ENCODE peak calls at places on chromosome 17, in six cellular contexts. One of them, this sample, is unnamed.

GRCh38 chr17:81398170-81398854 is 3.1 kb downstream of the BAHCC1 start:
- DNase-seq in stimulated activated CD4-positive, alpha-beta T cell treated with anti-CD3 and anti-CD28 coated beads, Interleukin-2, amount 100 ng/mL, for 48 hours: no peak
- DNase-seq in amniotic stem cell: no peak
- DNase-seq in stimulated activated naive CD4-positive, alpha-beta T cell: no peak
- DNase-seq in H9: peak
- DNase-seq in testis: no peak
- DNase-seq in this sample: peak

GRCh38 chr17:35612924-35613521 is 25.9 kb downstream of the AP2B1 start:
- DNase-seq in testis: peak
- DNase-seq in H9: no peak
- DNase-seq in stimulated activated CD4-positive, alpha-beta T cell treated with anti-CD3 and anti-CD28 coated beads, Interleukin-2, amount 100 ng/mL, for 48 hours: peak
- DNase-seq in amniotic stem cell: peak
- DNase-seq in stimulated activated naive CD4-positive, alpha-beta T cell: peak
- DNase-seq in this sample: peak

GRCh38 chr17:77140878-77141767 is at the start of gene SEC14L1:
- DNase-seq in stimulated activated naive CD4-positive, alpha-beta T cell: no peak
- DNase-seq in stimulated activated CD4-positive, alpha-beta T cell treated with anti-CD3 and anti-CD28 coated beads, Interleukin-2, amount 100 ng/mL, for 48 hours: peak
- DNase-seq in amniotic stem cell: no peak
- DNase-seq in H9: peak
- DNase-seq in testis: peak
- DNase-seq in this sample: peak

GRCh38 chr17:79969906-79970305 is 65.8 kb downstream of the TBC1D16 start:
- DNase-seq in testis: no peak
- DNase-seq in H9: no peak
- DNase-seq in amniotic stem cell: no peak
- DNase-seq in stimulated activated naive CD4-positive, alpha-beta T cell: no peak
- DNase-seq in stimulated activated CD4-positive, alpha-beta T cell treated with anti-CD3 and anti-CD28 coated beads, Interleukin-2, amount 100 ng/mL, for 48 hours: no peak
- DNase-seq in this sample: peak

GRCh38 chr17:75346906-75347305 is 57.7 kb upstream of the SLC25A19 start:
- DNase-seq in stimulated activated naive CD4-positive, alpha-beta T cell: no peak
- DNase-seq in testis: no peak
- DNase-seq in H9: peak
- DNase-seq in amniotic stem cell: no peak
- DNase-seq in stimulated activated CD4-positive, alpha-beta T cell treated with anti-CD3 and anti-CD28 coated beads, Interleukin-2, amount 100 ng/mL, for 48 hours: no peak
- DNase-seq in this sample: peak

GRCh38 chr17:73189417-73190099 is 3.3 kb upstream of the COG1 start:
- DNase-seq in stimulated activated naive CD4-positive, alpha-beta T cell: no peak
- DNase-seq in testis: peak
- DNase-seq in H9: peak
- DNase-seq in amniotic stem cell: peak
- DNase-seq in stimulated activated CD4-positive, alpha-beta T cell treated with anti-CD3 and anti-CD28 coated beads, Interleukin-2, amount 100 ng/mL, for 48 hours: no peak
- DNase-seq in this sample: peak

GRCh38 chr17:17913695-17914332 is 58.4 kb downstream of the TOM1L2 start:
- DNase-seq in H9: peak
- DNase-seq in stimulated activated naive CD4-positive, alpha-beta T cell: no peak
- DNase-seq in stimulated activated CD4-positive, alpha-beta T cell treated with anti-CD3 and anti-CD28 coated beads, Interleukin-2, amount 100 ng/mL, for 48 hours: no peak
- DNase-seq in testis: peak
- DNase-seq in amniotic stem cell: peak
- DNase-seq in this sample: peak

GRCh38 chr17:79627766-79628690 is 17.2 kb upstream of the RBFOX3 start:
- DNase-seq in H9: peak
- DNase-seq in stimulated activated naive CD4-positive, alpha-beta T cell: no peak
- DNase-seq in testis: peak
- DNase-seq in amniotic stem cell: no peak
- DNase-seq in stimulated activated CD4-positive, alpha-beta T cell treated with anti-CD3 and anti-CD28 coated beads, Interleukin-2, amount 100 ng/mL, for 48 hours: no peak
- DNase-seq in this sample: peak

GRCh38 chr17:81918762-81919545 is 978 bp upstream of the SIRT7 start:
- DNase-seq in stimulated activated naive CD4-positive, alpha-beta T cell: no peak
- DNase-seq in stimulated activated CD4-positive, alpha-beta T cell treated with anti-CD3 and anti-CD28 coated beads, Interleukin-2, amount 100 ng/mL, for 48 hours: no peak
- DNase-seq in testis: no peak
- DNase-seq in H9: no peak
- DNase-seq in amniotic stem cell: no peak
- DNase-seq in this sample: no peak

GRCh38 chr17:78819402-78819801 is 21.2 kb downstream of the USP36 start:
- DNase-seq in amniotic stem cell: no peak
- DNase-seq in H9: no peak
- DNase-seq in testis: no peak
- DNase-seq in stimulated activated CD4-positive, alpha-beta T cell treated with anti-CD3 and anti-CD28 coated beads, Interleukin-2, amount 100 ng/mL, for 48 hours: no peak
- DNase-seq in stimulated activated naive CD4-positive, alpha-beta T cell: no peak
- DNase-seq in this sample: no peak

GRCh38 chr17:55161935-55162555 is 102.7 kb upstream of the HLF start:
- DNase-seq in stimulated activated naive CD4-positive, alpha-beta T cell: no peak
- DNase-seq in H9: no peak
- DNase-seq in amniotic stem cell: peak
- DNase-seq in stimulated activated CD4-positive, alpha-beta T cell treated with anti-CD3 and anti-CD28 coated beads, Interleukin-2, amount 100 ng/mL, for 48 hours: no peak
- DNase-seq in testis: no peak
- DNase-seq in this sample: no peak

GRCh38 chr17:57296231-57296630 is 39.9 kb downstream of the MSI2 start:
- DNase-seq in stimulated activated CD4-positive, alpha-beta T cell treated with anti-CD3 and anti-CD28 coated beads, Interleukin-2, amount 100 ng/mL, for 48 hours: no peak
- DNase-seq in H9: no peak
- DNase-seq in amniotic stem cell: no peak
- DNase-seq in stimulated activated naive CD4-positive, alpha-beta T cell: no peak
- DNase-seq in testis: no peak
- DNase-seq in this sample: no peak

GRCh38 chr17:42706732-42707131 is 24.4 kb downstream of the CNTNAP1 start:
- DNase-seq in stimulated activated CD4-positive, alpha-beta T cell treated with anti-CD3 and anti-CD28 coated beads, Interleukin-2, amount 100 ng/mL, for 48 hours: peak
- DNase-seq in testis: no peak
- DNase-seq in stimulated activated naive CD4-positive, alpha-beta T cell: peak
- DNase-seq in amniotic stem cell: no peak
- DNase-seq in H9: no peak
- DNase-seq in this sample: no peak

GRCh38 chr17:75207760-75208159 is 2.3 kb downstream of the NUP85 start:
- DNase-seq in H9: no peak
- DNase-seq in stimulated activated naive CD4-positive, alpha-beta T cell: no peak
- DNase-seq in testis: no peak
- DNase-seq in stimulated activated CD4-positive, alpha-beta T cell treated with anti-CD3 and anti-CD28 coated beads, Interleukin-2, amount 100 ng/mL, for 48 hours: no peak
- DNase-seq in amniotic stem cell: no peak
- DNase-seq in this sample: no peak